ENCODE peak calls at places on chromosomes 4 and X, in nine cellular contexts. M is ovary, W is A673, X is OCI-LY7, E is Panc1, F is WERI-Rb-1, N is H9, K is aorta, V is SK-N-SH. H is an unnamed sample.

GRCh38 chr4:1459664-1460511 is 53.6 kb upstream of the NKX1-1 start:
- DNase-seq in M (peak), W (no peak), X (no peak), E (no peak), F (no peak), N (peak), K (no peak), V (peak), H (no peak)

GRCh38 chrX:150605603-150606002 is 37.2 kb downstream of the MTM1 start:
- DNase-seq in M (no peak), W (no peak), X (no peak), E (no peak), F (no peak), N (no peak), K (no peak), V (no peak), H (no peak)

GRCh38 chr4:52640808-52641595 is 18.1 kb downstream of the USP46 start:
- DNase-seq in M (no peak), W (no peak), X (no peak), E (no peak), F (no peak), N (no peak), K (no peak), V (no peak), H (no peak)

GRCh38 chr4:149999485-150000074 is 78.7 kb upstream of the DCLK2 start:
- DNase-seq in M (no peak), W (peak), X (peak), E (no peak), F (peak), N (no peak), K (no peak), V (peak), H (peak)

GRCh38 chr4:15368906-15369305 is 58.9 kb upstream of the C1QTNF7 start:
- DNase-seq in M (no peak), W (peak), X (no peak), E (no peak), F (no peak), N (no peak), K (no peak), V (no peak), H (no peak)

GRCh38 chr4:71456841-71457240 is 118.0 kb downstream of the SLC4A4 start:
- DNase-seq in M (no peak), W (peak), X (no peak), E (peak), F (no peak), N (no peak), K (no peak), V (no peak), H (no peak)

GRCh38 chr4:122045533-122045932 is 93.7 kb upstream of the TRPC3 start:
- DNase-seq in M (no peak), W (peak), X (no peak), E (no peak), F (no peak), N (no peak), K (no peak), V (peak), H (peak)

GRCh38 chrX:54894159-54894558 is 26.5 kb upstream of the TRO start:
- DNase-seq in M (no peak), W (no peak), X (no peak), E (no peak), F (no peak), N (no peak), K (no peak), V (no peak), H (no peak)

GRCh38 chrX:44400588-44400987 is 57.1 kb upstream of the EFHC2 start:
- DNase-seq in M (no peak), W (peak), X (no peak), E (peak), F (no peak), N (no peak), K (no peak), V (no peak), H (peak)

DNA sequence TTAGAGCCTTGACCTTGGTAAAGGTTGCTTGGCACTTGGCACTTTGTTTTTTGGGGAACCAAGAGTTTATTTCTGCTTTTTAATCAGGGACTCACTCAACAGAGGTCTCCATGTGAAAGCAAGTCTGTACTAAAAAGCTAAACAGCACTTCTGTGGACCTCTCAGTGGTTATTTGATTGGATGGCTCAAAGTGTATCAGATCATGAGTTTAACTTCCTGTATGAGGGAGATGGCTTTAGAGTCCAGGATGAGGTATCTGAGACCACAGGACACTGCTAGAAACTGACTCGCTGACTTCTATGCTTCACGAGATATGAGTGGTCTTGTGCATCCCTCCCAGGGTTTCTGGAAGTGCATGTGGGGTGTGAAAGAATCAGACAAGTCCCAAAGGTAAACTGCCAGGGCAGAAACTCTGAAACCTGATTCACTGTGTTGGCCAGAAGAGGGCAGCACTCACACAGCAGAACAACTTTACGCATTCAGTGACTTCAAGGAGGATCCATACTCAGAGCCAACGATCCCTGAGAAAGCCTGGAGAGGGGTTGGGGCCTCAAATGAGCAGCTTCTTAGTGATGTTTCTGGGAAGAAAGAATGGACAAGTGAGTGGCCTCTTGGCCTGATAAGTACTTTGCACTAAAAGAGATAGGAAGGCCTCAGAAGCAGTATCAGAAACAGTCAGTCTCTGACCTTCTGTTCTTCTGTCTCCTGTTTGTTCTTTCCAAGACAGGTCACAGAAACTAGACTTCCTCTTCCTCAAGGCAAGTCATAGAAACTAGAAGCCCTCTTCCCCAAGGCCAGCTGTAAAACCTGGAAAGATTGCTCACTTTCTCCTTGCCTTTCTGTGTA is 220.3 kb upstream of the CXCL13 start:
- DNase-seq in M (peak), W (peak), X (peak), E (peak), F (peak), N (peak), K (peak), V (peak), H (peak)
- H3K27ac ChIP-seq in M (no peak), W (no peak), X (no peak), E (no peak), F (no peak), N (no peak), K (no peak), V (no peak), H (no peak)

DNA sequence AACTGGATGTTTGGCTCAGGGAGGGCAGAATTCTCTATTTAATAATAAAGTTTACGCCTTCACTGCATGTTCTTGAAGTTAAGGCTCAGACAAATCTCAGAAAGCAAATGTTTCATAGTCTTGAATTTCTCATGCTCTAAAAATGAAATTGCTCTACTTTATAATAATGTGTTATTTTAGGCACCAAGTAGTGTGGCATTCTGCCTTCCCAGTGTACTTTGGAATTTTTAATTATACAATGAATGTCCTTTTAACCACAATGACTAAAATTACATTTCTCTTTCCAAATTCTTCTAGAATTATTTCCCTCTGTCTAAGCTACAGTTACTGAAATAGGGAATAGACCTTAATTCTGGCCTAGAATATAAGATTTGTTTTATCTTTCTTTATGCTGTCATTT is 97.9 kb upstream of the PDE5A start:
- DNase-seq in M (no peak), W (no peak), X (no peak), E (no peak), F (no peak), N (no peak), K (no peak), V (no peak), H (no peak)
- H3K27ac ChIP-seq in M (no peak), W (no peak), X (no peak), E (peak), F (no peak), N (no peak), K (peak), V (no peak), H (no peak)

GRCh38 chr4:85595098-85595775 is 120.3 kb downstream of the ARHGAP24 start:
- DNase-seq in M (no peak), W (no peak), X (no peak), E (no peak), F (no peak), N (no peak), K (no peak), V (no peak), H (no peak)
- H3K27ac ChIP-seq in M (no peak), W (no peak), X (no peak), E (no peak), F (no peak), N (no peak), K (no peak), V (no peak), H (no peak)

GRCh38 chr4:185716008-185716976 is 95.7 kb downstream of the SORBS2 start:
- DNase-seq in M (no peak), W (no peak), X (no peak), E (no peak), F (no peak), N (no peak), K (no peak), V (peak), H (no peak)
- H3K27ac ChIP-seq in M (no peak), W (no peak), X (no peak), E (no peak), F (no peak), N (no peak), K (no peak), V (peak), H (no peak)

GRCh38 chr4:89308161-89308500 is 531 bp upstream of the GPRIN3 start:
- DNase-seq in M (no peak), W (no peak), X (no peak), E (no peak), F (no peak), N (no peak), K (no peak), V (no peak), H (no peak)
- H3K27ac ChIP-seq in M (no peak), W (no peak), X (no peak), E (no peak), F (peak), N (no peak), K (no peak), V (peak), H (no peak)

GRCh38 chr4:107858158-107858742 is 33.5 kb downstream of the SGMS2 start:
- DNase-seq in M (no peak), W (no peak), X (no peak), E (no peak), F (no peak), N (no peak), K (no peak), V (no peak), H (no peak)

GRCh38 chr4:107866726-107867125 is 42.0 kb downstream of the SGMS2 start:
- DNase-seq in M (no peak), W (no peak), X (no peak), E (no peak), F (no peak), N (no peak), K (no peak), V (no peak), H (no peak)

GRCh38 chr4:107862658-107863057 is 37.9 kb downstream of the SGMS2 start:
- DNase-seq in M (no peak), W (no peak), X (no peak), E (peak), F (no peak), N (no peak), K (no peak), V (no peak), H (no peak)

GRCh38 chr4:107863850-107864371 is 39.2 kb downstream of the SGMS2 start:
- DNase-seq in M (no peak), W (peak), X (no peak), E (no peak), F (no peak), N (no peak), K (no peak), V (no peak), H (peak)

GRCh38 chr4:107863416-107863815 is 38.7 kb downstream of the SGMS2 start:
- DNase-seq in M (no peak), W (no peak), X (no peak), E (no peak), F (no peak), N (no peak), K (no peak), V (no peak), H (no peak)
- H3K27ac ChIP-seq in M (no peak), W (no peak), X (no peak), E (no peak), F (no peak), N (no peak), K (no peak), V (no peak), H (no peak)

GRCh38 chrX:23820235-23820782 is 37.3 kb downstream of the SAT1 start:
- DNase-seq in M (no peak), W (no peak), X (no peak), E (no peak), F (no peak), N (no peak), K (no peak), V (no peak), H (peak)
- H3K27ac ChIP-seq in M (no peak), W (no peak), X (no peak), E (no peak), F (no peak), N (no peak), K (no peak), V (no peak), H (no peak)

GRCh38 chrX:41250867-41251266 is 83.1 kb upstream of the DDX3X start:
- DNase-seq in M (peak), W (no peak), X (no peak), E (no peak), F (no peak), N (no peak), K (no peak), V (no peak), H (no peak)
- H3K27ac ChIP-seq in M (no peak), W (no peak), X (no peak), E (no peak), F (no peak), N (no peak), K (no peak), V (no peak), H (no peak)

DNA sequence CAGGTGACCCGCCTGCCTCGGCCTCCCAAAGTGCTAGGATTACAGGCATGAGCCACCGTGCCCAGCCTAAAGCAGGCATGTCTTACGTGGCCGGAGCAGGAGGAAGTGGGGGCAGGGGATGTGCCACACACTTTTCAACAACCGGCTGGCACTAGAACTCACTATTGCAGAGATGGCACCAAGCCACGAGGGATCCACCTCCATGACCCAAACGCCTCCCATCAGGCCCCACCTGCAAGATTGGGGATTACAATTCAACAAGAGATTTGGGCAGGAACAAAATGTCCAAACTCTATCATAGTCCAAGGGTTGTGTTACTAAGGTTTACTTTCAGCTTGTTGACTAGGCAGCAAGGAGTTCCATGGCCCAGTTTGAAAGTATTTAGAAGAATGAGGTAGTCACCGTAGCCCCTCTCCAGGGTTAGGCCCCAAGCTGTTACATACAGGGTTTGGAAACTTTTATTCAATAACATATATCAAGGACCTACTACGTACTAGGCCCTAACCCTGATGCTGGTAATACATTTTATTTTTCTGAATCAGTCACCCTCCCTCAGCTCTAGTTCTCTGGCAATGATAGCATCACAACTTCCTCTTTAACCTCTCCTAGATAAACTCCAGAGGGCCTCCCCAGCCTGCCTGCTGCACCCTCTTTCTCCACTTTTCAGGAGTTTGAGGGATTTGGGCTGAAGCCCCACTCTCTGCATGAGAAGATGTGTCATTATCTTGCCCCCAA is 18.0 kb upstream of the TBC1D14 start:
- DNase-seq in M (no peak), W (no peak), X (no peak), E (no peak), F (no peak), N (no peak), K (no peak), V (no peak), H (no peak)
- H3K27ac ChIP-seq in M (no peak), W (no peak), X (no peak), E (no peak), F (no peak), N (no peak), K (no peak), V (no peak), H (no peak)

GRCh38 chr4:145207934-145208333 is 27.5 kb upstream of the OTUD4 start:
- DNase-seq in M (no peak), W (no peak), X (no peak), E (no peak), F (no peak), N (no peak), K (no peak), V (no peak), H (no peak)

GRCh38 chr4:145199056-145199713 is 18.8 kb upstream of the OTUD4 start:
- DNase-seq in M (no peak), W (no peak), X (no peak), E (no peak), F (no peak), N (no peak), K (no peak), V (no peak), H (no peak)

DNA sequence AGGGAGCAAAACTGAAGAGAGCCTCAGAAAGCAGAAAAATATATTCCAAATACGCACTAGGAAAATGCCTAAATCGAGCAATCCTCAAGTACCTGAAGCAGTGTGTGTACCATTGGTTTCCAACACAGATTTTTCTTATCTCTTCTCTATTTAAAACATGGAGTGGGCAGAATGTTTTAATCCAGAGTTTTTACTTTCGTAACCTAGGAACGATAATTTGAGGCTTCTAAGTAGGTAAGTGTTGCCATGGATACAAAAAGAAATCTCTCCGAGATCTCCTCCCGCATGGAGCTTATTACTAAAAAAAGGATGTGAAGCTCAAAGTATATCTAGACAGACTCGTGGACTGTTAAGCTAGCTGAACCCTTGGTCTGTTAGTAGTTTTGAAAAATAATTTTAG is 23.0 kb upstream of the OTUD4 start:
- DNase-seq in M (no peak), W (no peak), X (no peak), E (no peak), F (no peak), N (no peak), K (no peak), V (no peak), H (no peak)
- H3K27ac ChIP-seq in M (no peak), W (no peak), X (no peak), E (no peak), F (no peak), N (no peak), K (no peak), V (no peak), H (no peak)